ENCODE peak calls at places on chromosomes 13 and 19, in ten cellular contexts. Z, J, T, W, Q, Y, A, X, L and C are unnamed samples.

GRCh38 chr13:23902975-23903905 is 5.9 kb upstream of the C1QTNF9B start:
- DNase-seq in Z (no peak), J (no peak), T (no peak), W (no peak), Q (no peak), Y (no peak), A (no peak), X (no peak), L (peak; percentile 15), C (no peak)

GRCh38 chr13:107069107-107069776 is 501.3 kb upstream of the ARGLU1 start:
- DNase-seq in Z (no peak), J (no peak), T (no peak), W (peak; percentile 48), Q (no peak), Y (no peak), A (no peak), X (no peak), L (no peak), C (no peak)

GRCh38 chr13:21684576-21684975 is 13.7 kb downstream of the FGF9 start:
- DNase-seq in Z (no peak), J (no peak), T (no peak), W (peak; percentile 51), Q (no peak), Y (no peak), A (no peak), X (no peak), L (no peak), C (no peak)

GRCh38 chr19:3362217-3362907 is 4.0 kb upstream of the NFIC start:
- DNase-seq in Z (no peak), J (no peak), T (no peak), W (no peak), Q (no peak), Y (no peak), A (no peak), X (no peak), L (no peak), C (peak; percentile 12)

GRCh38 chr13:82214341-82214740 is 1667.9 kb downstream of the SLITRK1 start:
- DNase-seq in Z (no peak), J (no peak), T (no peak), W (no peak), Q (no peak), Y (no peak), A (no peak), X (no peak), L (no peak), C (no peak)

GRCh38 chr19:51702103-51702753 is 9.1 kb downstream of the SPACA6 start:
- DNase-seq in Z (peak; percentile 74), J (peak; percentile 92), T (peak; percentile 29), W (peak; percentile 24), Q (peak; percentile 88), Y (peak; percentile 90), A (no peak), X (peak; percentile 64), L (peak; percentile 96), C (peak; percentile 87)

GRCh38 chr19:1171755-1172352 is 2.2 kb downstream of the SBNO2 start:
- DNase-seq in Z (no peak), J (peak; percentile 32), T (no peak), W (no peak), Q (no peak), Y (no peak), A (no peak), X (no peak), L (no peak), C (peak; percentile 63)

GRCh38 chr19:1746401-1747284 is 6.7 kb upstream of the ONECUT3 start:
- DNase-seq in Z (peak; percentile 65), J (peak; percentile 29), T (no peak), W (peak; percentile 13), Q (no peak), Y (no peak), A (peak; percentile 48), X (no peak), L (no peak), C (no peak)

GRCh38 chr13:31072041-31072440 is 89.7 kb downstream of the HSPH1 start:
- DNase-seq in Z (no peak), J (no peak), T (no peak), W (peak; percentile 41), Q (no peak), Y (no peak), A (no peak), X (no peak), L (no peak), C (no peak)

GRCh38 chr13:26656919-26657318 is 99.4 kb downstream of the WASF3 start:
- DNase-seq in Z (no peak), J (no peak), T (no peak), W (peak; percentile 82), Q (no peak), Y (no peak), A (no peak), X (no peak), L (no peak), C (peak; percentile 71)

GRCh38 chr13:49044849-49045248 is 69.1 kb downstream of the FNDC3A start:
- DNase-seq in Z (no peak), J (no peak), T (no peak), W (no peak), Q (no peak), Y (no peak), A (no peak), X (no peak), L (no peak), C (no peak)

GRCh38 chr19:10502524-10503001 is 593 bp downstream of the KEAP1 start:
- DNase-seq in Z (peak; percentile 71), J (peak; percentile 96), T (peak; percentile 85), W (peak; percentile 85), Q (peak; percentile 92), Y (peak; percentile 89), A (peak; percentile 79), X (peak; percentile 92), L (peak; percentile 97), C (peak; percentile 96)

GRCh38 chr13:110503979-110504499 is 57.5 kb downstream of the RAB20 start:
- DNase-seq in Z (no peak), J (no peak), T (no peak), W (no peak), Q (no peak), Y (no peak), A (no peak), X (no peak), L (no peak), C (peak; percentile 49)

GRCh38 chr13:33349996-33350826 is 64.7 kb upstream of the STARD13 start:
- DNase-seq in Z (peak; percentile 7), J (peak; percentile 66), T (peak; percentile 49), W (peak; percentile 39), Q (peak; percentile 69), Y (peak; percentile 61), A (no peak), X (peak; percentile 72), L (peak; percentile 66), C (peak; percentile 71)

DNA sequence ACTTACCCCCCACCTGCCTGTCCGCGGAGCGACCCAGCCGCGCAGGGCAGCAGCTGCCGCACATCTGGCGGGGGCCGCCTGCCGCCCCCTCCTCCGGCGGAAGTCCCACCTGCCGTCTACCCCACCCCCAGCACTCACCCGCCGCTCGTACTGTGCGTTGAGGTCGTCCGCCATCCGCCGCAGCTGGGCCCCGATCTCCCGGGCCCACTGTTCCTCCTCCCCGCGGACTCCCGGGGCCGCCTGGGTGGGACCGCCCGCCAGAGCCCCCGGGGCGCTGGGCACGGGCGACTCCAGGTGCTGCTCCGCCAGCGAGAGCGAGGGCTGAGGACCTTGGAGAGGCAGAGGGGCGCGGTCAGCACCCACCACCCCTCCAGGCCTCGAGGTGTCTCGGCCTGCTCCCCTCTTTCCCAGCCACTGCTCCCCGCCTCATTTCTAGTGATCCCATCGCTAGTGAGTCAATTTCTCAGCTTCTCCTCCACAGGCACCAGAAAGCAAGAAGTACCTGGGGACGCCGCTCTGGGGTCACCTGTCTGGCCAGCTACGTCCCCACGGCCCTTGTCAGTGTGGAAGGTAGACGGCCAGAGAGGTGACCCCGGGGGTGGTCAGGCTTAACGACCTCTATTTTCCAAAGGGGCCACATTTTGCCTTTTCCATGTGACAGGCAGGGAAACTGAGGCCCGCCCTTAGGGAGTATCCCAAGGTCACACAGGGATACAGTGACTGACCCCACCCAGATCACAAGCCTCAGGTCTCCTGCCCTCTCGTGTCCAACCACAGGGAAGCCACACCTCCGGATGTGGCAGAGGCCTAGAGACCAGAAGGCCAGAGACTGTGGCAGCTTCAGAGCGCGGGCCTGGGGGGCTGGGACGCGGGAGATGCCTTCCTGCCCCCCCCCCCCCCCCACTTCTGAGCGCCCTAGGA is 4.3 kb downstream of the BBC3 start:
- DNase-seq in Z (peak; percentile 84), J (peak; percentile 80), T (peak; percentile 54), W (peak; percentile 67), Q (peak; percentile 75), Y (peak; percentile 77), A (peak; percentile 76), X (peak; percentile 84), L (peak; percentile 81), C (peak; percentile 90)
- TF ChIP-seq POLR2A in Z (peak; percentile 5), J (peak; percentile 21), T (peak; percentile 1), W (peak; percentile 55), Q (peak; percentile 37), Y (peak; percentile 20), A (peak; percentile 14), X (peak; percentile 81), L (no peak), C (no peak)

DNA sequence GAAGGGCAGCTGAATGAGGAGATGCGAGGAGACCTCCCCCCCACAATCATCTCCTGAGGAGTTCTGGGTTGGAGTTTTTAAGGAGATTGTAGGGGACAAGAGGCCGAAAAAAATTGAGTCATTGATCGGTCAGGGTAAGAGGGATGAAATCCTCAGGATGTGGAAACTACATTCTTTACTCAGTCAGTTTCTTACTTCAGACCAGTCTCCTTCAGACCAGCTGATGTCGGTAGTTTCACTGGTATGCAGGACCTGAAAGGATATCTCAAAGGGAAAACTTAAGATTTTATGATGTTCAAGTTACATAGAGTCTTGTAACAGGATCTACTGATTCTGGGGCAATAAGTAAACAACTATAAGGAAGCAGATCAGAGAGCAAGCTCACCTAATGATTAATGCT is 51.7 kb upstream of the RFXAP start:
- DNase-seq in Z (no peak), J (no peak), T (no peak), W (no peak), Q (no peak), Y (no peak), A (no peak), X (no peak), L (no peak), C (no peak)
- H3K4me1 ChIP-seq in Z (no peaks in the 10 kb centered on the region), J (no peaks in the 10 kb centered on the region), T (no peaks in the 10 kb centered on the region), W (no peaks in the 10 kb centered on the region), Q (no peaks in the 10 kb centered on the region), Y (no peaks in the 10 kb centered on the region), A (peaks cover 4% of the 10 kb centered on the region), X (no peaks in the 10 kb centered on the region), L (no peaks in the 10 kb centered on the region), C (no peaks in the 10 kb centered on the region)

DNA sequence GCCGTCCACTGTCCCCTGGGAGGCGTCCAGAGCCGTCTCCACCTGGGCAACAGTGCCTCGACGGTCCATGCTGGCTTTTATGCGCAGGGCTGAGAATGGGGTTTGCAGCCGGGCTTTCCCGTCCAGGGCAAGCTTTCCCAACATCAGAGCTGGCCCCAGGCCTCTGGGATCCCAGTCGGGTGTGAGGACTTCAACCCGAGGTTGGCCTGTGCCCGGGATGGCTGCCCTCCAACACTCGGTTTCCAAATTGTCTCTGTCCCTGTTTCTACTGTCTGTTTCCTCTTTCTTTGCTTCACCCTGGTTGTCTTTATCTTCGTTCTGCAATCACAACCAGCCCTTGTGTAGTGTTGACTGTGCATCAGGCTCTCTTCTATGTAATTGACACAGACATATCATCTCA is at the start of gene IFNL4:
- DNase-seq in Z (no peak), J (no peak), T (no peak), W (no peak), Q (no peak), Y (no peak), A (no peak), X (no peak), L (no peak), C (no peak)
- TF ChIP-seq POLR2A in Z (no peak), J (no peak), T (no peak), W (no peak), Q (no peak), Y (no peak), A (no peak), X (no peak), L (no peak), C (no peak)

GRCh38 chr19:49378501-49378900 is 9.5 kb upstream of the KASH5 start:
- DNase-seq in Z (no peak), J (no peak), T (no peak), W (no peak), Q (no peak), Y (no peak), A (no peak), X (no peak), L (no peak), C (no peak)
- H3K4me1 ChIP-seq in Z (no peaks in the 10 kb centered on the region), J (no peaks in the 10 kb centered on the region), T (no peaks in the 10 kb centered on the region), W (no peaks in the 10 kb centered on the region), Q (no peaks in the 10 kb centered on the region), Y (no peaks in the 10 kb centered on the region), A (no peaks in the 10 kb centered on the region), X (no peaks in the 10 kb centered on the region), L (no peaks in the 10 kb centered on the region), C (no peaks in the 10 kb centered on the region)